ENCODE peak calls at places on chromosome 11, in eight cellular contexts. U, W, L, Q, F, K, D and B are unnamed samples.

GRCh38 chr11:35419713-35420333 is 465 bp upstream of the SLC1A2 start:
- DNase-seq in U (no peak), Q (no peak), W (no peak), L (no peak), F (no peak), D (no peak), K (no peak), B (no peak)

GRCh38 chr11:132114185-132114584 is 743.8 kb downstream of the NTM start:
- DNase-seq in F (no peak), W (peak; percentile 52), D (no peak), Q (peak; percentile 20), K (no peak), L (peak; percentile 22), U (peak; percentile 50), B (no peak)

GRCh38 chr11:64265176-64266160 is 14.1 kb downstream of the PLCB3 start:
- DNase-seq in W (no peak), U (no peak), D (no peak), Q (no peak), L (no peak), K (no peak), F (no peak), B (no peak)

GRCh38 chr11:128480066-128480465 is 107.3 kb downstream of the ETS1 start:
- DNase-seq in W (peak; percentile 58), L (no peak), K (no peak), D (no peak), F (no peak), Q (no peak), U (no peak), B (no peak)

GRCh38 chr11:18844753-18845367 is 53.3 kb upstream of the PTPN5 start:
- DNase-seq in U (no peak), F (peak; percentile 37), K (no peak), L (no peak), Q (no peak), D (peak; percentile 23), W (no peak), B (no peak)

GRCh38 chr11:13278620-13279486 is 1.3 kb downstream of the BMAL1 start:
- DNase-seq in Q (no peak), D (no peak), U (no peak), W (no peak), F (no peak), L (peak; percentile 29), K (no peak), B (no peak)

GRCh38 chr11:17985517-17985916 is 27.3 kb downstream of the SERGEF start:
- DNase-seq in L (peak; percentile 23), K (no peak), F (no peak), U (peak; percentile 46), Q (no peak), D (no peak), W (no peak), B (no peak)

GRCh38 chr11:111676878-111677585 is 74.8 kb downstream of the SIK2 start:
- DNase-seq in U (no peak), Q (no peak), K (no peak), W (no peak), F (peak; percentile 11), L (no peak), D (peak; percentile 22), B (no peak)

GRCh38 chr11:70240337-70240736 is 30.2 kb upstream of the PPFIA1 start:
- DNase-seq in F (no peak), U (no peak), K (no peak), W (no peak), L (no peak), Q (peak; percentile 7), D (no peak), B (no peak)

GRCh38 chr11:95404370-95404769 is 173.4 kb upstream of the SESN3 start:
- DNase-seq in F (no peak), W (no peak), K (no peak), D (no peak), U (no peak), Q (no peak), L (no peak), B (no peak)

GRCh38 chr11:60251485-60252207 is 8.7 kb upstream of the MS4A4E start:
- DNase-seq in Q (no peak), W (no peak), F (peak; percentile 2), L (peak; percentile 18), U (no peak), D (peak; percentile 19), K (no peak), B (no peak)

GRCh38 chr11:32312865-32313403 is 122.4 kb downstream of the WT1 start:
- DNase-seq in Q (peak; percentile 60), L (peak; percentile 15), W (no peak), U (no peak), D (peak; percentile 80), K (no peak), F (peak; percentile 57), B (no peak)

GRCh38 chr11:64719406-64719805 is 3.6 kb downstream of the NRXN2 start:
- DNase-seq in L (no peak), K (no peak), F (no peak), Q (no peak), W (no peak), U (no peak), D (no peak), B (no peak)

GRCh38 chr11:108985611-108986279 is 320.9 kb downstream of the DDX10 start:
- DNase-seq in K (no peak), W (no peak), D (peak; percentile 68), F (peak; percentile 55), L (no peak), Q (no peak), U (no peak), B (no peak)

GRCh38 chr11:128465946-128466688 is 121.2 kb downstream of the ETS1 start:
- DNase-seq in D (no peak), W (peak; percentile 75), U (no peak), F (no peak), K (no peak), Q (no peak), L (no peak), B (no peak)

GRCh38 chr11:65719887-65720236 is 736 bp downstream of the RNASEH2C start:
- DNase-seq in D (peak; percentile 37), F (peak; percentile 29), U (no peak), W (peak; percentile 47), L (no peak), K (no peak), Q (peak; percentile 43), B (no peak)
- TF ChIP-seq CTCF in D (no peak), F (peak; percentile 3), U (no peak), W (no peak), L (no peak), K (no peak), Q (peak; percentile 27), B (no peak)

GRCh38 chr11:62719302-62719978 is 7.8 kb downstream of the HNRNPUL2 start:
- DNase-seq in K (no peak), L (no peak), U (no peak), F (no peak), W (no peak), D (peak; percentile 46), Q (no peak), B (no peak)

GRCh38 chr11:62724171-62724570 is 3.1 kb downstream of the HNRNPUL2 start:
- DNase-seq in D (no peak), Q (no peak), U (no peak), F (no peak), K (no peak), W (no peak), L (no peak), B (no peak)

GRCh38 chr11:62726156-62727006 is 876 bp downstream of the HNRNPUL2 start:
- DNase-seq in D (no peak), K (peak; percentile 25), U (no peak), L (peak; percentile 34), F (no peak), W (no peak), Q (peak; percentile 35), B (no peak)

GRCh38 chr11:62725686-62726085 is 1.6 kb downstream of the HNRNPUL2 start:
- DNase-seq in W (no peak), K (no peak), L (no peak), D (no peak), F (no peak), U (no peak), Q (no peak), B (no peak)

GRCh38 chr11:62721994-62722393 is 5.3 kb downstream of the HNRNPUL2 start:
- DNase-seq in L (no peak), U (no peak), W (no peak), Q (no peak), F (peak; percentile 34), K (no peak), D (peak; percentile 33), B (no peak)
- TF ChIP-seq CTCF in L (no peak), U (no peak), W (no peak), Q (peak; percentile 30), F (peak; percentile 29), K (no peak), D (no peak), B (no peak)

GRCh38 chr11:120168108-120168959 is 30.4 kb upstream of the TRIM29 start:
- DNase-seq in F (no peak), Q (no peak), K (no peak), D (no peak), U (no peak), W (no peak), L (no peak), B (no peak)

GRCh38 chr11:120167659-120168058 is 29.7 kb upstream of the TRIM29 start:
- DNase-seq in K (no peak), U (no peak), F (no peak), W (no peak), L (no peak), D (no peak), Q (no peak), B (no peak)

GRCh38 chr11:120170741-120171261 is 32.9 kb upstream of the TRIM29 start:
- DNase-seq in L (no peak), W (no peak), F (no peak), Q (no peak), K (no peak), D (no peak), U (no peak), B (no peak)

GRCh38 chr11:120169981-120170698 is 32.2 kb upstream of the TRIM29 start:
- DNase-seq in Q (no peak), W (no peak), L (no peak), U (no peak), K (no peak), F (no peak), D (no peak), B (no peak)

GRCh38 chr11:120168960-120169681 is 31.2 kb upstream of the TRIM29 start:
- DNase-seq in F (peak; percentile 42), Q (no peak), D (peak; percentile 70), U (peak; percentile 61), K (peak; percentile 45), W (peak; percentile 64), L (peak; percentile 74), B (peak; percentile 42)
- TF ChIP-seq CTCF in F (peak; percentile 42), Q (no peak), D (peak; percentile 65), U (peak; percentile 65), K (peak; percentile 56), W (peak; percentile 94), L (peak; percentile 84), B (no peak)

GRCh38 chr11:68010058-68011041 is at the start of gene ALDH3B1:
- DNase-seq in W (peak; percentile 94), F (peak; percentile 71), D (peak; percentile 93), L (peak; percentile 84), K (no peak), U (peak; percentile 71), Q (no peak), B (peak; percentile 54)

GRCh38 chr11:68008381-68009337 is 1.5 kb upstream of the ALDH3B1 start:
- DNase-seq in Q (no peak), L (peak; percentile 59), D (no peak), K (no peak), U (no peak), W (peak; percentile 62), F (no peak), B (no peak)

GRCh38 chr11:68011046-68011943 is 1.2 kb downstream of the ALDH3B1 start:
- DNase-seq in D (no peak), U (no peak), W (no peak), L (no peak), Q (no peak), F (no peak), K (no peak), B (no peak)

GRCh38 chr11:68007498-68008380 is 2.4 kb upstream of the ALDH3B1 start:
- DNase-seq in W (no peak), F (no peak), D (no peak), U (no peak), K (no peak), L (no peak), Q (no peak), B (no peak)

GRCh38 chr11:68009391-68010000 is 631 bp upstream of the ALDH3B1 start:
- DNase-seq in Q (no peak), K (no peak), F (peak; percentile 43), L (peak; percentile 56), U (no peak), W (no peak), D (peak; percentile 85), B (no peak)
- TF ChIP-seq CTCF in Q (peak; percentile 34), K (no peak), F (peak; percentile 44), L (peak; percentile 41), U (no peak), W (no peak), D (peak; percentile 20), B (no peak)